ENCODE peak calls at places on chromosomes 12 and 14, in four cellular contexts. K is Karpas-422, Z is NCI-H1436, N is GM13976. E is an unnamed sample.

GRCh38 chr12:12606793-12607589 is 4.7 kb upstream of the CREBL2 start:
- DNase-seq in N (peak), Z (no peak), K (no peak), E (no peak)

GRCh38 chr12:49503674-49504180 is 35.1 kb upstream of the KCNH3 start:
- DNase-seq in N (no peak), Z (no peak), K (no peak), E (no peak)

GRCh38 chr12:107610030-107610859 is 75.4 kb upstream of the PWP1 start:
- DNase-seq in N (peak), Z (peak), K (peak), E (peak)

GRCh38 chr14:91575469-91576208 is 65.5 kb upstream of the PPP4R3A start:
- DNase-seq in K (no peak), N (no peak), Z (no peak), E (no peak)

GRCh38 chr14:55092326-55092725 is 36.7 kb upstream of the LGALS3 start:
- DNase-seq in K (no peak), Z (no peak), N (no peak), E (no peak)

GRCh38 chr14:20440882-20441281 is 4.9 kb upstream of the KLHL33 start:
- DNase-seq in K (no peak), Z (no peak), N (no peak), E (no peak)

GRCh38 chr12:42716521-42716920 is 127.0 kb upstream of the PRICKLE1 start:
- DNase-seq in Z (no peak), K (no peak), N (no peak), E (no peak)

GRCh38 chr12:47323802-47324201 is 244.0 kb upstream of the AMIGO2 start:
- DNase-seq in Z (no peak), K (no peak), N (no peak), E (no peak)

GRCh38 chr12:55142896-55143870 is 17.0 kb downstream of the OR9K2 start:
- DNase-seq in Z (peak), K (peak), N (peak), E (peak)

E was measured in NCI-H1694 treated with DMSO at 0.1 percent for 48 hours.